ENCODE peak calls at places on chromosome 21, in five cellular contexts. L is activated T-cell treated with anti-CD3 and anti-CD28 coated beads, Interleukin-2, amount 50 U/mL, for 1 hour; A is small intestine; P is pancreas; J is substantia nigra. M is an unnamed sample.

GRCh38 chr21:42317826-42318746 is 2.9 kb upstream of the TFF3 start:
- DNase-seq in J (no peak), A (no peak), L (no peak), P (no peak), M (no peak)

GRCh38 chr21:32978346-32979270 is 47.1 kb upstream of the OLIG2 start:
- DNase-seq in J (peak), A (no peak), L (no peak), P (no peak), M (no peak)

GRCh38 chr21:28436286-28436932 is 556.3 kb downstream of the LTN1 start:
- DNase-seq in L (no peak), J (no peak), A (peak), P (no peak), M (no peak)

GRCh38 chr21:38140192-38140905 is 116.4 kb upstream of the KCNJ15 start:
- DNase-seq in J (no peak), P (peak), L (no peak), A (no peak), M (no peak)

GRCh38 chr21:42097860-42098259 is 26.7 kb downstream of the UMODL1 start:
- DNase-seq in P (no peak), L (no peak), J (no peak), A (peak), M (no peak)

GRCh38 chr21:42312626-42313104 is 2.5 kb downstream of the TFF3 start:
- DNase-seq in J (no peak), P (no peak), A (peak), L (no peak), M (no peak)

GRCh38 chr21:33201945-33202344 is 27.8 kb upstream of the IFNAR2 start:
- DNase-seq in L (no peak), J (no peak), A (peak), P (no peak), M (no peak)

GRCh38 chr21:46118305-46118870 is 20.5 kb downstream of the COL6A2 start:
- DNase-seq in J (no peak), P (no peak), A (no peak), L (peak), M (no peak)

GRCh38 chr21:43658769-43659135 is 536 bp downstream of the HSF2BP start:
- DNase-seq in P (no peak), L (no peak), J (no peak), A (no peak), M (no peak)

GRCh38 chr21:38196033-38196432 is 60.8 kb upstream of the KCNJ15 start:
- DNase-seq in A (no peak), P (no peak), J (no peak), L (no peak), M (no peak)

GRCh38 chr21:44012474-44013379 is 618 bp downstream of the TRAPPC10 start:
- DNase-seq in J (peak), P (peak), A (peak), L (peak), M (peak)

GRCh38 chr21:41344146-41344545 is 17.7 kb upstream of the MX2 start:
- DNase-seq in P (no peak), L (no peak), J (no peak), A (no peak), M (no peak)

GRCh38 chr21:40902299-40902698 is 55.3 kb upstream of the DSCAM start:
- DNase-seq in A (no peak), P (peak), J (peak), L (no peak), M (no peak)

GRCh38 chr21:41458121-41458520 is 32.1 kb downstream of the MX1 start:
- DNase-seq in J (no peak), A (no peak), P (no peak), L (no peak), M (no peak)

GRCh38 chr21:44842087-44842486 is 24.2 kb upstream of the SUMO3 start:
- DNase-seq in P (no peak), L (peak), A (no peak), J (no peak), M (no peak)

GRCh38 chr21:35896060-35896459 is 164.3 kb downstream of the SETD4 start:
- DNase-seq in L (no peak), P (no peak), A (no peak), J (no peak), M (no peak)

GRCh38 chr21:36465481-36465880 is 14.4 kb downstream of the CLDN14 start:
- DNase-seq in P (no peak), J (no peak), L (no peak), A (no peak), M (no peak)

GRCh38 chr21:42195378-42196031 is 23.4 kb upstream of the ABCG1 start:
- DNase-seq in J (no peak), A (no peak), L (no peak), P (no peak), M (no peak)

GRCh38 chr21:44761011-44761729 is 40.5 kb downstream of the UBE2G2 start:
- DNase-seq in L (no peak), P (no peak), A (peak), J (no peak), M (no peak)

GRCh38 chr21:14271053-14271452 is 55.1 kb downstream of the RBM11 start:
- DNase-seq in P (no peak), A (peak), J (no peak), L (no peak), M (no peak)

GRCh38 chr21:32477424-32477745 is 64.9 kb downstream of the EVA1C start:
- DNase-seq in P (no peak), L (no peak), J (no peak), A (no peak), M (no peak)

GRCh38 chr21:46081862-46082637 is 15.9 kb upstream of the COL6A2 start:
- DNase-seq in L (no peak), P (no peak), J (no peak), A (no peak), M (peak)

GRCh38 chr21:43273708-43274021 is 104.9 kb downstream of the CRYAA start:
- DNase-seq in J (no peak), A (no peak), P (no peak), L (no peak), M (no peak)

GRCh38 chr21:42818328-42818749 is 61.0 kb downstream of the WDR4 start:
- DNase-seq in L (peak), P (peak), A (peak), J (no peak), M (peak)

GRCh38 chr21:34352556-34352955 is 11.2 kb upstream of the KCNE2 start:
- DNase-seq in P (no peak), A (no peak), L (no peak), J (no peak), M (no peak)

GRCh38 chr21:39051561-39051949 is 131.7 kb downstream of the PSMG1 start:
- DNase-seq in P (no peak), A (no peak), L (no peak), J (no peak), M (no peak)

GRCh38 chr21:38985423-38986378 is 180.0 kb downstream of the ETS2 start:
- DNase-seq in P (peak), L (no peak), J (no peak), A (no peak), M (peak)

GRCh38 chr21:46253610-46254124 is 25.1 kb upstream of the LSS start:
- DNase-seq in A (peak), J (no peak), L (no peak), P (no peak), M (no peak)

GRCh38 chr21:14602418-14602987 is 56.4 kb upstream of the SAMSN1 start:
- DNase-seq in L (no peak), P (no peak), J (no peak), A (peak), M (peak)

GRCh38 chr21:26422138-26422537 is 150.9 kb downstream of the CYYR1 start:
- DNase-seq in A (no peak), P (no peak), L (no peak), J (no peak), M (no peak)

GRCh38 chr21:38802050-38803026 is 3.4 kb upstream of the ETS2 start:
- DNase-seq in P (no peak), L (no peak), J (no peak), A (peak), M (no peak)